ENCODE peak calls at places on chromosomes 11 and 22, in eight cellular contexts. C is PC-3, V is stomach, G is IMR-90, Y is body of pancreas, O is BE2C, M is RWPE2, Z is colonic mucosa. Q is an unnamed sample. For H3K4me1, the result is how much of the 10 kb centered on the place peaks cover.

GRCh38 chr11:120039031-120039430 is 98.9 kb downstream of the TRIM29 start:
- DNase-seq in C (no peak), V (no peak), G (no peak), Y (no peak), O (no peak), M (peak), Z (peak), Q (no peak)

GRCh38 chr22:39135092-39135896 is 17.2 kb downstream of the CBX7 start:
- DNase-seq in C (peak), V (no peak), G (no peak), Y (peak), O (peak), M (peak), Z (no peak), Q (peak)

GRCh38 chr11:17791144-17791543 is 56.6 kb downstream of the KCNC1 start:
- DNase-seq in C (no peak), V (no peak), G (peak), Y (no peak), O (no peak), M (no peak), Z (no peak), Q (no peak)

GRCh38 chr22:42868751-42869251 is 11.7 kb upstream of the ARFGAP3 start:
- DNase-seq in C (no peak), V (peak), G (peak), Y (peak), O (no peak), M (no peak), Z (no peak), Q (no peak)

GRCh38 chr11:115642660-115643059 is 138.4 kb upstream of the CADM1 start:
- DNase-seq in C (no peak), V (no peak), G (no peak), Y (no peak), O (no peak), M (no peak), Z (no peak), Q (no peak)

GRCh38 chr22:31230155-31230870 is 18.2 kb downstream of the LIMK2 start:
- DNase-seq in C (no peak), V (no peak), G (peak), Y (no peak), O (no peak), M (no peak), Z (no peak), Q (no peak)

GRCh38 chr11:99015634-99016454 is 4.9 kb upstream of the CNTN5 start:
- DNase-seq in C (peak), V (no peak), G (peak), Y (peak), O (peak), M (no peak), Z (no peak), Q (no peak)

GRCh38 chr11:92216789-92217188 is 7.8 kb upstream of the FAT3 start:
- DNase-seq in C (no peak), V (no peak), G (no peak), Y (no peak), O (no peak), M (no peak), Z (no peak), Q (no peak)

GRCh38 chr11:75399344-75400109 is at the start of gene RPS3:
- DNase-seq in C (peak), V (peak), G (peak), Y (peak), O (peak), M (peak), Z (peak), Q (peak)

GRCh38 chr11:126304457-126305072 is 705 bp downstream of the DCPS start:
- DNase-seq in C (no peak), V (no peak), G (no peak), Y (no peak), O (no peak), M (no peak), Z (no peak), Q (peak)

GRCh38 chr11:128942807-128943430 is at the start of gene TP53AIP1:
- DNase-seq in C (no peak), V (no peak), G (no peak), Y (no peak), O (no peak), M (no peak), Z (no peak), Q (no peak)

GRCh38 chr22:20212754-20213699 is 55.1 kb downstream of the RTN4R start:
- DNase-seq in C (no peak), V (no peak), G (no peak), Y (no peak), O (peak), M (no peak), Z (no peak), Q (no peak)

GRCh38 chr22:35229865-35230264 is 27.4 kb upstream of the HMGXB4 start:
- DNase-seq in C (no peak), V (no peak), G (no peak), Y (no peak), O (no peak), M (no peak), Z (no peak), Q (no peak)

GRCh38 chr11:123584186-123584585 is 70.2 kb downstream of the SCN3B start:
- DNase-seq in C (no peak), V (no peak), G (no peak), Y (no peak), O (no peak), M (no peak), Z (no peak), Q (no peak)

GRCh38 chr11:107598225-107599139 is 7.5 kb downstream of the ELMOD1 start:
- DNase-seq in C (peak), V (no peak), G (no peak), Y (no peak), O (peak), M (no peak), Z (no peak), Q (no peak)

GRCh38 chr22:28997342-28997741 is 64.3 kb downstream of the C22orf31 start:
- DNase-seq in C (no peak), V (no peak), G (no peak), Y (no peak), O (no peak), M (no peak), Z (no peak), Q (no peak)

GRCh38 chr22:32920032-32920628 is 118.6 kb downstream of the TIMP3 start:
- DNase-seq in C (no peak), V (no peak), G (peak), Y (peak), O (peak), M (no peak), Z (peak), Q (no peak)

GRCh38 chr11:81492923-81493445 is 1240.7 kb downstream of the FAM181B start:
- DNase-seq in C (no peak), V (no peak), G (no peak), Y (no peak), O (no peak), M (no peak), Z (no peak), Q (no peak)

GRCh38 chr22:37187891-37188761 is at the start of gene C1QTNF6:
- DNase-seq in C (peak), V (peak), G (peak), Y (no peak), O (peak), M (peak), Z (peak), Q (peak)

GRCh38 chr11:32713496-32713895 is 81.0 kb downstream of the CCDC73 start:
- DNase-seq in C (peak), V (no peak), G (no peak), Y (no peak), O (no peak), M (no peak), Z (no peak), Q (no peak)

GRCh38 chr11:128610765-128611617 is 23.6 kb upstream of the ETS1 start:
- DNase-seq in C (no peak), V (no peak), G (no peak), Y (no peak), O (no peak), M (no peak), Z (no peak), Q (peak)

GRCh38 chr11:76666408-76666807 is 4.1 kb downstream of the LRRC32 start:
- DNase-seq in C (no peak), V (no peak), G (peak), Y (peak), O (peak), M (no peak), Z (no peak), Q (peak)

GRCh38 chr22:24578355-24579241 is 14.3 kb downstream of the LRRC75B start:
- DNase-seq in C (peak), V (no peak), G (peak), Y (no peak), O (no peak), M (no peak), Z (peak), Q (no peak)

GRCh38 chr11:95853138-95853537 is 62.8 kb downstream of the CEP57 start:
- DNase-seq in C (no peak), V (no peak), G (no peak), Y (no peak), O (no peak), M (no peak), Z (no peak), Q (no peak)

GRCh38 chr22:46769191-46769675 is 6.8 kb downstream of the TBC1D22A start:
- DNase-seq in C (no peak), V (peak), G (no peak), Y (peak), O (peak), M (no peak), Z (no peak), Q (peak)

GRCh38 chr11:92838655-92839334 is 130.7 kb upstream of the MTNR1B start:
- DNase-seq in C (no peak), V (no peak), G (peak), Y (no peak), O (no peak), M (no peak), Z (no peak), Q (no peak)

GRCh38 chr22:31567702-31568101 is 71.4 kb downstream of the SFI1 start:
- DNase-seq in C (no peak), V (no peak), G (no peak), Y (no peak), O (no peak), M (no peak), Z (no peak), Q (no peak)

GRCh38 chr11:76397383-76397782 is 16.3 kb downstream of the GVQW3 start:
- DNase-seq in C (no peak), V (no peak), G (no peak), Y (no peak), O (no peak), M (no peak), Z (no peak), Q (no peak)

GRCh38 chr11:8814209-8814922 is 96.6 kb upstream of the AKIP1 start:
- DNase-seq in C (peak), V (no peak), G (no peak), Y (no peak), O (no peak), M (peak), Z (peak), Q (no peak)

GRCh38 chr11:64885367-64886286 is 7.2 kb upstream of the EHD1 start:
- DNase-seq in C (peak), V (no peak), G (peak), Y (no peak), O (no peak), M (no peak), Z (peak), Q (no peak)

GRCh38 chr22:49785841-49786451 is 41.7 kb downstream of the BRD1 start:
- DNase-seq in C (no peak), V (no peak), G (no peak), Y (no peak), O (no peak), M (no peak), Z (no peak), Q (no peak)

GRCh38 chr11:11155962-11156815 is 196.9 kb downstream of the CSNK2A3 start:
- DNase-seq in C (peak), V (no peak), G (no peak), Y (no peak), O (peak), M (no peak), Z (no peak), Q (no peak)

GRCh38 chr11:11152877-11153276 is 200.2 kb downstream of the CSNK2A3 start:
- DNase-seq in C (no peak), V (no peak), G (no peak), Y (no peak), O (no peak), M (no peak), Z (no peak), Q (no peak)

GRCh38 chr11:11157201-11157600 is 195.8 kb downstream of the CSNK2A3 start:
- DNase-seq in C (peak), V (no peak), G (peak), Y (no peak), O (peak), M (no peak), Z (no peak), Q (no peak)
- TF ChIP-seq CTCF in C (peak), V (no peak), G (peak), Y (peak), O (peak), M (peak), Z (no peak), Q (no peak)

GRCh38 chr11:62716816-62717215 is 9.3 kb downstream of the GNG3 start:
- DNase-seq in C (no peak), V (no peak), G (no peak), Y (no peak), O (no peak), M (no peak), Z (no peak), Q (peak)
- H3K4me1 ChIP-seq in C (under half), V (under half), G (under half), Y (under half), O (under half), M (under half), Z (under half), Q (under half)

DNA sequence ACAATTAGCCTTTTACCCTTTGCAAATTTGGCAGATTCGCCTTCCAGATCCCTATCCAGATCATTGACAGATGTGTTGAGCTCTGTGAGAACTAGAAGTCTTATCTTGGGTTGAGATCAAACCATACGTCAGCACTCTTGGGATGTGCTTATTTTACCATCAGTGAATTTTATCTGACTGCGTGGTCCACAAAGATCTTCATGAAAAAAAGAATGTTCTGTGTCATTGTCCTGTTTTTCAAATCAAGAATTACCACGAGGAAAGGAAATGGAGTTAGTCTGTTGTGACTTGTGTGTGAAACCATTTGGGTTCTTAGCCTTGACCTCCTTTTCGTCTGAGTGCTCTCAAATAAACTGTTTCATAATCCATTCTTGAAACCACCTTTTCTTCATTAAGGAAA is 86.2 kb upstream of the SORL1-AS1 start:
- DNase-seq in C (no peak), V (no peak), G (no peak), Y (no peak), O (no peak), M (no peak), Z (no peak), Q (no peak)
- H3K4me3 ChIP-seq in C (no peak), V (no peak), G (no peak), Y (no peak), O (no peak), M (no peak), Z (no peak), Q (no peak)

GRCh38 chr11:37141707-37142106 is 543.7 kb upstream of the RAG2 start:
- DNase-seq in C (peak), V (no peak), G (no peak), Y (no peak), O (no peak), M (no peak), Z (no peak), Q (no peak)
- TF ChIP-seq CTCF in C (peak), V (no peak), G (no peak), Y (no peak), O (no peak), M (peak), Z (no peak), Q (no peak)

GRCh38 chr22:27796829-27797792 is 4.4 kb downstream of the MN1 start:
- DNase-seq in C (no peak), V (no peak), G (no peak), Y (no peak), O (no peak), M (no peak), Z (no peak), Q (no peak)
- H3K4me1 ChIP-seq in C (under half), V (under half), G (under half), Y (under half), O (under half), M (under half), Z (under half), Q (under half)

DNA sequence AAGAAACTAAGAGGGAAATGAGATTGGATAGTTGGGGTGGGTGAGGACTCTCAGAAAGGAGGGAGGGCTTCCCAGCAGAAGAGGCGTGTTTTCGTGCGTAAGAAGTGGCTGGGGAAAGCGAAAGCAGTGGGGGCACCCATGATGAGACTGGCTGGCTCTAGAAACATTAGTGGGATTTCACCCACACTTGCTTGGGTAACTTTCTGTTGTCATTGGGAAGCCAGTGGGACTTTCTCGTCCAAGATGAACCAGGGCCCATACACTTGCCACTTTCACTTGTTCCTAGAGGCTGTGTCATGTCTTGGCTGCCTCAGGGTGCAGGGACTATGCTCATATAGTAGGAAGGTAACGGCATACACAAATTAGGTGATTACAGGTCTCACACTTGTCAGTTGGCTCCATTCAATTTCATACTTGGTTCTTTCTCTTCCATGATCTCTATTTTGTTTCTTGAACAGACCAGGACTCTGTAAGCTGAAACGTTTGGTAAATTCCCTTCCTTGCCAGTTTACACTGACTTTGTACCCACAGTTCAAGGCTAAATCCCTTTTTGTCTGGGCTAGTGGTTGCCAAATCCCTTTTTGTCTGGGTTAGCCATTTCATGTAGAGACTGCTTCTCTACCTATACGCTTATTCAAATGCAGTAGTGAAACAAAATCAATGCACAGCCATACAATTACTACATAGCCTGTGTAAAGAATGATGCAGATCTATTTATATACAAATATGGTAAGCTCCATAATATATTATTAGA is 42.0 kb upstream of the CXCR5 start:
- DNase-seq in C (no peak), V (no peak), G (no peak), Y (no peak), O (no peak), M (no peak), Z (no peak), Q (no peak)
- H3K4me3 ChIP-seq in C (no peak), V (no peak), G (no peak), Y (no peak), O (no peak), M (no peak), Z (no peak), Q (no peak)

DNA sequence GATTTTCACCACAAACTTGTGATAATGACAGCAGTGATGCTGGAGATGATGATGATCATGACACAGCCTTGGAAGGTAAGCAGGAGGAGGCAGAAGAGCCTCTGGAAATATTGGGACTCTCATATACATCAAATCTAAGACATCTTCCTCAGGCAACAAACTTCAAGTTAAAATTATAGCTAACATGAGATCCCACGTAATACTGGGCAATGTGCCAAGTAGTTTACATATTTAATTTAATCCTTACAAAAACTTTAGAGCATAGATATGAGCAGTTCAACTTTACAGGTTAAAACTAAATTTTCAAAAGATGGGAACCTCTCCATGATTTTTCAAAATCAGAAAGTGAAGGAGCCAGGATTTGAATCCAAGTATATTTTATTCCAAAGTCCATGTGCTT is 19.0 kb downstream of the OR52B2 start:
- DNase-seq in C (no peak), V (no peak), G (no peak), Y (no peak), O (no peak), M (no peak), Z (no peak), Q (no peak)
- TF ChIP-seq CTCF in C (no peak), V (no peak), G (no peak), Y (no peak), O (no peak), M (no peak), Z (no peak), Q (no peak)

DNA sequence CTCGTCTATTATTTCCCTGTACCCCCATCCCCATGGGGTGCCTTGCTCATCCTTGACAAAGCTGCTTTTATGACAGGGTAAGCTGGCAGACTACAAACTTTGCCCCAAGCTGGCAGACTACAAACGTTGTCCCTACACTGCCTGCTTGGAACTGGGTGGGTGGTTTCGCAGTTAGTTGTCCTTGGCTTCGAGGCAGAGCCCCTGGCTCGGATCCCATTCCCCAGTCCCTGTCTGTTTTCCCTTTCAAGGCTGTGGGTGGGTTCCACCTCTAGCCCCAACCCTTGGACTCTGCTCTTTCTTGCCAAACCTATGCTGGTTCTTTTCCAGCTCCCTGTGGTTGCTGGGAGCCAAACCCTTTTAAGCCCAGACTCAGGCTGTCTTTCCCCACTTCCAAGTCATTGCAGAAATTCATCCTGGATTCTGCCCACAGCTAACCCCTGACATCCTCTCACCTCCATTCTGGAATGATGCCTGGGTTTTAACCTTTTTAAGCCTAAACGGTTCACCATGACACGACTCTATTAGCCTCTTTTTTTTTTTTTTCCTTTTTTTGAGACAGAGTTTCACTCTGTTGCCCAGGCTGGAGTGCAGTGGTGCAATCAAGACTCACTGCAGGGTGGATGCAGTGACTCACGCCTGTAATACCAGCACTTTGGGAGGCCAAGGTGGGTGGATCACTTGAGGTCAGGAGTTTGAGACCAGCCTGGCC is 9.2 kb upstream of the RBM14 start:
- DNase-seq in C (no peak), V (peak), G (peak), Y (peak), O (peak), M (no peak), Z (peak), Q (peak)
- H3K4me1 ChIP-seq in C (under half), V (under half), G (under half), Y (under half), O (under half), M (under half), Z (under half), Q (under half)

Q was measured in mucosa of descending colon.